ENCODE peak calls at places on chromosomes 12 and 14, in six cellular contexts. One of them, this sample, is unnamed.

GRCh38 chr14:99598774-99599173 is 5.2 kb downstream of the CCDC85C start:
- DNase-seq in nephron progenitor cell: no peak
- DNase-seq in H9: no peak
- DNase-seq in B cell: no peak
- DNase-seq in A549: no peak
- DNase-seq in HFFc6: no peak
- DNase-seq in this sample: no peak

GRCh38 chr12:107027304-107028053 is 40.5 kb upstream of the MTERF2 start:
- DNase-seq in B cell: no peak
- DNase-seq in A549: peak
- DNase-seq in HFFc6: peak
- DNase-seq in nephron progenitor cell: no peak
- DNase-seq in H9: no peak
- DNase-seq in this sample: no peak

GRCh38 chr14:67240168-67240932 is 885 bp upstream of the PALS1 start:
- DNase-seq in HFFc6: peak
- DNase-seq in B cell: peak
- DNase-seq in H9: peak
- DNase-seq in A549: peak
- DNase-seq in nephron progenitor cell: peak
- DNase-seq in this sample: peak

GRCh38 chr14:22610931-22611330 is 12.8 kb downstream of the ABHD4 start:
- DNase-seq in B cell: no peak
- DNase-seq in HFFc6: no peak
- DNase-seq in A549: no peak
- DNase-seq in nephron progenitor cell: no peak
- DNase-seq in H9: no peak
- DNase-seq in this sample: no peak

GRCh38 chr12:54521291-54522062 is 23.9 kb downstream of the NCKAP1L start:
- DNase-seq in nephron progenitor cell: no peak
- DNase-seq in B cell: no peak
- DNase-seq in H9: no peak
- DNase-seq in HFFc6: no peak
- DNase-seq in A549: no peak
- DNase-seq in this sample: no peak

GRCh38 chr12:124053855-124054254 is 80.8 kb downstream of the ZNF664 start:
- DNase-seq in A549: peak
- DNase-seq in HFFc6: peak
- DNase-seq in B cell: no peak
- DNase-seq in nephron progenitor cell: peak
- DNase-seq in H9: peak
- DNase-seq in this sample: no peak

GRCh38 chr12:14200598-14200997 is 164.9 kb upstream of the ATF7IP start:
- DNase-seq in B cell: no peak
- DNase-seq in HFFc6: no peak
- DNase-seq in A549: no peak
- DNase-seq in H9: no peak
- DNase-seq in nephron progenitor cell: no peak
- DNase-seq in this sample: no peak

GRCh38 chr12:4144676-4145075 is 128.9 kb upstream of the CCND2 start:
- DNase-seq in B cell: no peak
- DNase-seq in H9: no peak
- DNase-seq in A549: no peak
- DNase-seq in nephron progenitor cell: no peak
- DNase-seq in HFFc6: no peak
- DNase-seq in this sample: peak

GRCh38 chr12:50240792-50241114 is 42.6 kb downstream of the LIMA1 start:
- DNase-seq in B cell: no peak
- DNase-seq in nephron progenitor cell: no peak
- DNase-seq in A549: no peak
- DNase-seq in H9: no peak
- DNase-seq in HFFc6: no peak
- DNase-seq in this sample: no peak

GRCh38 chr12:4064008-4064407 is 190.8 kb upstream of the PARP11 start:
- DNase-seq in A549: no peak
- DNase-seq in H9: no peak
- DNase-seq in nephron progenitor cell: no peak
- DNase-seq in HFFc6: no peak
- DNase-seq in B cell: no peak
- DNase-seq in this sample: no peak

GRCh38 chr14:99780690-99781089 is 12.5 kb upstream of the EML1 start:
- DNase-seq in A549: no peak
- DNase-seq in B cell: no peak
- DNase-seq in HFFc6: no peak
- DNase-seq in H9: no peak
- DNase-seq in nephron progenitor cell: no peak
- DNase-seq in this sample: no peak

GRCh38 chr12:12927211-12928079 is 24.5 kb downstream of the GPRC5D start:
- DNase-seq in HFFc6: no peak
- DNase-seq in B cell: peak
- DNase-seq in A549: peak
- DNase-seq in nephron progenitor cell: peak
- DNase-seq in H9: no peak
- DNase-seq in this sample: no peak

GRCh38 chr12:121287267-121287954 is 9.1 kb downstream of the CAMKK2 start:
- DNase-seq in A549: no peak
- DNase-seq in nephron progenitor cell: no peak
- DNase-seq in HFFc6: peak
- DNase-seq in B cell: no peak
- DNase-seq in H9: no peak
- DNase-seq in this sample: no peak

GRCh38 chr14:60396718-60397343 is 89.0 kb downstream of the C14orf39 start:
- DNase-seq in B cell: no peak
- DNase-seq in HFFc6: no peak
- DNase-seq in H9: no peak
- DNase-seq in nephron progenitor cell: no peak
- DNase-seq in A549: no peak
- DNase-seq in this sample: no peak

GRCh38 chr12:89470741-89471504 is 53.7 kb downstream of the GALNT4 start:
- DNase-seq in B cell: peak
- DNase-seq in H9: no peak
- DNase-seq in nephron progenitor cell: no peak
- DNase-seq in A549: peak
- DNase-seq in HFFc6: peak
- DNase-seq in this sample: no peak

GRCh38 chr14:89221109-89221508 is 195.9 kb downstream of the FOXN3 start:
- DNase-seq in HFFc6: peak
- DNase-seq in A549: peak
- DNase-seq in H9: no peak
- DNase-seq in B cell: peak
- DNase-seq in nephron progenitor cell: no peak
- DNase-seq in this sample: no peak

GRCh38 chr14:45716506-45716905 is 463.5 kb upstream of the MIS18BP1 start:
- DNase-seq in A549: peak
- DNase-seq in H9: peak
- DNase-seq in B cell: no peak
- DNase-seq in HFFc6: no peak
- DNase-seq in nephron progenitor cell: peak
- DNase-seq in this sample: no peak

GRCh38 chr12:3107071-3107583 is 29.9 kb downstream of the TSPAN9 start:
- DNase-seq in A549: no peak
- DNase-seq in nephron progenitor cell: peak
- DNase-seq in H9: peak
- DNase-seq in B cell: no peak
- DNase-seq in HFFc6: peak
- DNase-seq in this sample: no peak

GRCh38 chr12:94180558-94181296 is 32.4 kb downstream of the PLXNC1 start:
- DNase-seq in B cell: no peak
- DNase-seq in HFFc6: no peak
- DNase-seq in H9: no peak
- DNase-seq in nephron progenitor cell: no peak
- DNase-seq in A549: no peak
- DNase-seq in this sample: no peak

GRCh38 chr12:54479421-54479820 is 6.0 kb upstream of the GTSF1 start:
- DNase-seq in nephron progenitor cell: no peak
- DNase-seq in H9: no peak
- DNase-seq in B cell: no peak
- DNase-seq in A549: no peak
- DNase-seq in HFFc6: peak
- DNase-seq in this sample: no peak

GRCh38 chr14:38039526-38039925 is 168.2 kb upstream of the SSTR1 start:
- DNase-seq in B cell: no peak
- DNase-seq in nephron progenitor cell: no peak
- DNase-seq in H9: no peak
- DNase-seq in A549: no peak
- DNase-seq in HFFc6: peak
- DNase-seq in this sample: no peak

GRCh38 chr12:74491374-74491773 is 46.3 kb upstream of the ATXN7L3B start:
- DNase-seq in nephron progenitor cell: no peak
- DNase-seq in HFFc6: no peak
- DNase-seq in B cell: no peak
- DNase-seq in H9: no peak
- DNase-seq in A549: no peak
- DNase-seq in this sample: no peak

GRCh38 chr12:104958009-104958945 is at the start of gene SLC41A2:
- DNase-seq in HFFc6: peak
- DNase-seq in nephron progenitor cell: peak
- DNase-seq in H9: peak
- DNase-seq in B cell: peak
- DNase-seq in A549: peak
- DNase-seq in this sample: peak

GRCh38 chr12:1978078-1978477 is 26.2 kb downstream of the DCP1B start:
- DNase-seq in B cell: no peak
- DNase-seq in nephron progenitor cell: no peak
- DNase-seq in HFFc6: no peak
- DNase-seq in A549: no peak
- DNase-seq in H9: no peak
- DNase-seq in this sample: no peak

GRCh38 chr14:60317609-60318008 is 68.6 kb downstream of the PPM1A start:
- DNase-seq in HFFc6: no peak
- DNase-seq in A549: no peak
- DNase-seq in B cell: no peak
- DNase-seq in nephron progenitor cell: no peak
- DNase-seq in H9: peak
- DNase-seq in this sample: no peak

GRCh38 chr12:4449862-4450222 is 4.2 kb upstream of the FGF6 start:
- DNase-seq in H9: no peak
- DNase-seq in B cell: no peak
- DNase-seq in HFFc6: no peak
- DNase-seq in A549: no peak
- DNase-seq in nephron progenitor cell: no peak
- DNase-seq in this sample: peak

GRCh38 chr14:69475194-69475818 is 9.2 kb upstream of the PLEKHD1 start:
- DNase-seq in H9: no peak
- DNase-seq in HFFc6: no peak
- DNase-seq in nephron progenitor cell: no peak
- DNase-seq in A549: peak
- DNase-seq in B cell: no peak
- DNase-seq in this sample: peak
- TF ChIP-seq CTCF in H9: peak
- TF ChIP-seq CTCF in HFFc6: peak
- TF ChIP-seq CTCF in nephron progenitor cell: peak
- TF ChIP-seq CTCF in A549: peak
- TF ChIP-seq CTCF in B cell: peak
- TF ChIP-seq CTCF in this sample: no peak

DNA sequence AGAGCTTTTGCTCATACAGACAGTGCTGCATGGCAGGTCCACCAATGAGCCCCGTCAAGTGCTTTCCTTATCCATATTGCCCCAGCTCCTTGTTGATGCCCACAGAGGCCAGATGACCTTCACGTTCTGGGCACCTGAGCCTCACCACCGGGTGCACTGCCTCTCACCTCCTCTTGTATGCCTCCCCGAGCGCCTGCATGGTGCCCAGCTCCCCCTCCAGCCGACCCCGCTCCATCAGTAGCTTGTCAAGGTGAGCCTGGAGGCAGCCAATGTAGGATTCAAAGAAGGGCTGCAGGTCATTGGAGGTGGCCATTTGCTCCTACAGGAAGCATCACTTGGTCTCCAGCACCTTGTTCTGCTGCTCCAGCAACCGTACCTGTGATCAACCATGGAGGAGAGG is 31.8 kb upstream of the KRT77 start:
- DNase-seq in H9: no peak
- DNase-seq in A549: no peak
- DNase-seq in nephron progenitor cell: no peak
- DNase-seq in HFFc6: no peak
- DNase-seq in B cell: no peak
- DNase-seq in this sample: no peak
- TF ChIP-seq CTCF in H9: no peak
- TF ChIP-seq CTCF in A549: no peak
- TF ChIP-seq CTCF in nephron progenitor cell: no peak
- TF ChIP-seq CTCF in HFFc6: no peak
- TF ChIP-seq CTCF in B cell: no peak
- TF ChIP-seq CTCF in this sample: no peak

DNA sequence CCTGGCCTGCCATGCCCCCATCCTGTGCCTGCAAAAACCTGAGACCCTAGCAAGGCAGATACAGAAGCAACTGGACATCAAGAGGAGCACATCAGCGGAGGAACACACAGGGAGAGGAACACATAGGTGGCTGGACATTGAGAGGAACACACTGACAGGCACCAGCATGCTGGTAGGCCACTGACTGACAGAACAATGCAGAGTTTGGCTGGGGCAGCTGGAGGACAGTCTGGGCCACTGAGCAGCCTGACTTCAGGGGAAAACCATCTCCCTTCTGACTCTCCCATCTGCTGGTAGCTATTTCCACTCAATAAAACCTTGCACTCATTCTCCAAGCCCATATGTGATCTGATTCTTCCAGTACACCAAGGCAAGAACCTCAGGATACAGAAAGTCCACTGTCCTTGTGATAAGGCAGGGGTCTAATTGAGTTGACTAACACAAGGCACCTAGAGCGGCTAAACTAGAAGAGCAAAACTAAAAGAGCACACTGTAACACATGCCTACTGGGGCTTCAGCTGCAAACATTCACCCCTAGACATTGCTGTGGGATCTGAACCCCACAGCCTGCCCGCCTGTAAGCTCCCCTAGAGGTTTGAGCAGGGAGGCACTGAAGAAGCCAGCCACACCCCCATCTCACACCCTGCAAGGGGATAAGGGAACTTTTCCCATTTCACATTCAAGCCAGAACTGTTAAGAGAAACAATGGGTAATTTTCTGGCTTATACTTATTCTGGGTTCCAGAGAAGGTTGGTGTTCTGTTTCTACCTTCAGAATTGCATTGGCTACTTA is 22.1 kb downstream of the CLECL1 start:
- DNase-seq in B cell: no peak
- DNase-seq in H9: no peak
- DNase-seq in A549: no peak
- DNase-seq in HFFc6: no peak
- DNase-seq in nephron progenitor cell: no peak
- DNase-seq in this sample: no peak
- TF ChIP-seq CTCF in B cell: no peak
- TF ChIP-seq CTCF in H9: no peak
- TF ChIP-seq CTCF in A549: no peak
- TF ChIP-seq CTCF in HFFc6: no peak
- TF ChIP-seq CTCF in nephron progenitor cell: no peak
- TF ChIP-seq CTCF in this sample: no peak

GRCh38 chr12:7905071-7905470 is 30.9 kb downstream of the SLC2A3 start:
- DNase-seq in A549: no peak
- DNase-seq in B cell: no peak
- DNase-seq in H9: no peak
- DNase-seq in nephron progenitor cell: no peak
- DNase-seq in HFFc6: no peak
- DNase-seq in this sample: no peak

DNA sequence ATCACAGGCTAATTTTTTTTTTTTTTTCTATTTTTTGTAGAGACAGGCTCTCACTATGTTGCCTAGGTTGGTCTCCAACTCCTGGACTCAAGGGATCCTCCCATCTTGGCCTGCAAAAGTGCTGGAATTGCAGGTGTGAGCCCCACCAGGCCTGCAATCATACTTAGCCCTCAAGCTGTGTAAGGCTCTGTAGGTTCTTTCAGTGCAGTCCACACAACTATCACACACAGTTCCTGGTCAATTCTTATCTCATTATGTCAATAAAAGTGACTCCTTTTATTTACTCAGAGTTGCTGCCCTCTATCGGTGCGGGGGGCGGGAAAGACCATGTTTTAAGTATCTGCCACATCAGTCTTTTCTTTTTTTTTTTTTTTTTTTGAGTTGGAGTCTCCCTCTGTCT is 29.0 kb downstream of the SLC2A3 start:
- DNase-seq in A549: peak
- DNase-seq in H9: peak
- DNase-seq in nephron progenitor cell: peak
- DNase-seq in B cell: peak
- DNase-seq in HFFc6: no peak
- DNase-seq in this sample: no peak
- TF ChIP-seq CTCF in A549: peak
- TF ChIP-seq CTCF in H9: peak
- TF ChIP-seq CTCF in nephron progenitor cell: no peak
- TF ChIP-seq CTCF in B cell: no peak
- TF ChIP-seq CTCF in HFFc6: peak
- TF ChIP-seq CTCF in this sample: no peak

This sample was measured in lower leg skin.